ENCODE peak calls at places on chromosomes 2 and 18, in six cellular contexts. D is astrocyte of the spinal cord, W is fibroblast of mammary gland, H is AG10803, O is astrocyte, I is neural crest cell. V is an unnamed sample.

GRCh38 chr2:71943238-71944182 is 204.2 kb downstream of the CYP26B1 start:
- DNase-seq in H (peak), W (peak), D (no peak), I (no peak), O (no peak), V (no peak)

GRCh38 chr2:127453392-127454171 is 35.4 kb downstream of the PROC start:
- DNase-seq in I (no peak), O (no peak), W (peak), D (no peak), H (no peak), V (no peak)

GRCh38 chr2:25228848-25229674 is 60.7 kb upstream of the POMC start:
- DNase-seq in W (peak), H (peak), O (peak), D (peak), I (peak), V (no peak)

GRCh38 chr2:141501743-141502142 is 629.1 kb downstream of the LRP1B start:
- DNase-seq in W (no peak), I (no peak), O (no peak), H (no peak), D (no peak), V (no peak)

GRCh38 chr2:32422133-32422532 is 65.3 kb downstream of the BIRC6 start:
- DNase-seq in H (peak), O (no peak), D (no peak), I (no peak), W (no peak), V (no peak)

GRCh38 chr2:109348645-109349554 is 219.9 kb downstream of the SH3RF3 start:
- DNase-seq in H (no peak), I (no peak), W (no peak), O (no peak), D (no peak), V (peak)

GRCh38 chr18:50706199-50706598 is 113.6 kb downstream of the MRO start:
- DNase-seq in H (no peak), I (no peak), W (no peak), O (no peak), D (no peak), V (no peak)

GRCh38 chr2:230684222-230685164 is 28.1 kb upstream of the CAB39 start:
- DNase-seq in W (peak), H (no peak), O (peak), D (peak), I (no peak), V (no peak)

GRCh38 chr2:116319935-116320334 is 1494.6 kb upstream of the DDX18 start:
- DNase-seq in O (no peak), H (no peak), W (no peak), D (no peak), I (no peak), V (no peak)

DNA sequence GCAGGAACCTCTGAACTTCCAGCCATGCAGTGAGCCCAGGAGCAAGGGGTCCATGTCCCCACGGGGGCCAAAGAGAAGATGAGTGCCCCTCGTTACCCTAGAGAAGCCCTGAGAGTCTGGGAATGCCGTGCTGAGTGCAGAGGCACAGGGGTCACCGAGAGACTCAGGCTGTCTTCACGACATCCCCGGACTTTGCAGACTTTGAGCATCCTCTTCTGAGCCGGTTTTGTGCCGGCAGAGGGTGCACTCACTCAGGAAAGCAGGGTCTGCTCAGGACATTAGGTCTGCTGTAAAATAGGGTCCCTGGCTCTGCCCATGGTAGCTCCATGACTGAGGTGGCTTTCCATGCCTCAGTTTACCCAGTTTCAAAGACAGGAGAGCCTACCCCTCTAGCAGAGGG is 71.0 kb downstream of the GALNT14 start:
- DNase-seq in W (no peak), I (no peak), D (no peak), H (no peak), O (no peak), V (no peak)
- TF ChIP-seq CTCF in W (no peak), I (no peak), D (no peak), H (peak), O (no peak), V (no peak)

DNA sequence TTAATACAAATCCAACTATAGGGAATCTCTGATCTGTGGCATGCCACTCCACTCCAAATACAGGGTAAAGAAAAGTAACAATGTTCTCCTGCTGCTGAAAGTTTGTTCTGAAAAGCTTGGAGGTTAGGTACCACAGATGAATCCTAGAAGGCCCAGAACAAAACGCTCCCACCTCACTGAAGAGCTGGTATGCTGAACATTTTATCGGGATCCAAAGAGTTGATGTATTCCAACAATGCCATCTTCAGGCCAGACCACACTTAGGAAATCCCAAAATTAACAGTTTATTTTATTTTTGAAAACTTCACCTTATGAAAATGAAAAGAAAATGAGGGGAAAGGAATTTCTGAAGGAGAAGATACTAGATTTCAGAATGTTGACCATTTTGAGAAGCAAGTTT is 145.1 kb upstream of the CDH19 start:
- DNase-seq in I (no peak), O (peak), H (no peak), W (no peak), D (peak), V (no peak)
- TF ChIP-seq CTCF in I (peak), O (no peak), H (no peak), W (no peak), D (peak), V (no peak)

GRCh38 chr2:157184161-157184910 is 73.2 kb upstream of the GALNT5 start:
- DNase-seq in I (no peak), O (peak), H (no peak), W (peak), D (peak), V (no peak)

GRCh38 chr2:157182204-157182709 is 75.2 kb upstream of the GALNT5 start:
- DNase-seq in O (peak), D (peak), H (no peak), W (peak), I (no peak), V (no peak)

GRCh38 chr2:157190151-157190550 is 67.4 kb upstream of the GALNT5 start:
- DNase-seq in D (peak), I (no peak), W (peak), O (peak), H (peak), V (no peak)

GRCh38 chr2:157182834-157183396 is 74.6 kb upstream of the GALNT5 start:
- DNase-seq in D (peak), O (peak), W (peak), I (no peak), H (peak), V (no peak)

GRCh38 chr2:157185828-157186227 is 71.7 kb upstream of the GALNT5 start:
- DNase-seq in W (peak), O (peak), H (peak), D (peak), I (no peak), V (no peak)
- TF ChIP-seq CTCF in W (peak), O (no peak), H (peak), D (peak), I (no peak), V (no peak)

GRCh38 chr2:104413890-104414289 is 440.0 kb upstream of the POU3F3 start:
- DNase-seq in D (no peak), H (no peak), O (no peak), W (no peak), I (no peak), V (no peak)

GRCh38 chr2:104408266-104408665 is 445.6 kb upstream of the POU3F3 start:
- DNase-seq in D (peak), I (no peak), W (no peak), O (peak), H (no peak), V (no peak)

GRCh38 chr2:104415284-104415683 is 438.6 kb upstream of the POU3F3 start:
- DNase-seq in W (no peak), I (no peak), O (no peak), D (no peak), H (no peak), V (no peak)

DNA sequence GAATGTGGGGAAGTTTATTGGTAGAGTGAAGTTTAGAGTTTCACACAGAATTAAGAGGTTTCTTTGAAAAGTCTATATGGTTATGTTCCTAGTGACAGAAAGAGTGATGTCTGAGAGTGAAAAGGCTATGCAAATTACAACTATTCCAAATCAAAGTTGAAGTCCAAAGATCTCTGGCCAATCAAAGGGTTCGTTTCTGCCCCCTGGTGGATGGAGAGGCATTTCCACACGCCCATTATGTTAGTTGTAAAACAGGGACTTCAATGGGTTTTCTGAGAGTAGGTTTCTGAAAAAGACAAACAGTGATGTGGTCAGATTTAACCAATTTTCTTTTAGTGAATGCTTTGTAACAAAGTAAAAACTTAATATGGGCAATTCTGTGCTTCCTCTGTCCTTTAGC is 441.5 kb upstream of the POU3F3 start:
- DNase-seq in H (peak), O (no peak), I (peak), W (peak), D (peak), V (no peak)
- TF ChIP-seq CTCF in H (peak), O (peak), I (peak), W (peak), D (peak), V (no peak)

DNA sequence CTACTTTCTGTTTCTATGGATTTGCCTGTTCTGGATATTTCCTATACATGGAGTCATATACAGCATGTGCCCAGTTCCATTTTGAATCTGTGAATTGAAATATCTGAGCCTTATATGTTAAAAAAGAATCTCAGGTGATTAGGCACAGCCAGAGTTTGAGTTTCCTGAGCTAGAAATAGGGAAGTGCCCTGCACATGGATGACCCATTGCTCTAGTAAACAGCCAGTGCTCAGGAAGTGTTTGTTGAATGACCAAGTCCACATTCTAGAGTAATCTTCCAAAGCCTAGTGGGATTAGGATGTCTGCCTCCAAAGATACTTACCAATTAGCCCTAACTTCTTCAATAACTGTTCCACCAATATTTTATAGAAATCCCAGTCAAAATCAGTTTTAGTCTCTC is 165.8 kb downstream of the SETBP1 start:
- DNase-seq in I (no peak), H (no peak), D (no peak), O (no peak), W (no peak), V (no peak)
- TF ChIP-seq CTCF in I (no peak), H (no peak), D (no peak), O (no peak), W (no peak), V (no peak)

V was measured in natural killer cell.